ENCODE peak calls at places on chromosomes 5 and 9, in four cellular contexts. E, O, A and W are unnamed samples.

GRCh38 chr5:166581827-166582226 is 1709.6 kb upstream of the WWC1 start:
- DNase-seq in E (no peak), O (peak; percentile 13), A (no peak), W (no peak)

GRCh38 chr5:96823900-96824351 is 16.2 kb upstream of the ERAP1 start:
- DNase-seq in E (no peak), O (peak; percentile 73), A (no peak), W (peak; percentile 43)

GRCh38 chr5:38458174-38458573 is 98.3 kb downstream of the LIFR start:
- DNase-seq in E (no peak), O (no peak), A (no peak), W (no peak)

GRCh38 chr5:105840800-105841199 is 1829.9 kb downstream of the EFNA5 start:
- DNase-seq in E (no peak), O (peak; percentile 37), A (no peak), W (no peak)

GRCh38 chr9:34510506-34511159 is 12.2 kb downstream of the ENHO start:
- DNase-seq in E (no peak), O (no peak), A (no peak), W (no peak)

GRCh38 chr5:81427566-81427965 is 33.6 kb upstream of the ACOT12 start:
- DNase-seq in E (no peak), O (no peak), A (no peak), W (no peak)

GRCh38 chr9:25658587-25658986 is 19.7 kb downstream of the TUSC1 start:
- DNase-seq in E (no peak), O (no peak), A (no peak), W (no peak)

GRCh38 chr9:114621975-114622609 is 11.0 kb downstream of the TMEM268 start:
- DNase-seq in E (no peak), O (peak; percentile 40), A (no peak), W (peak; percentile 16)

GRCh38 chr9:123914517-123915199 is 15.3 kb downstream of the DENND1A start:
- DNase-seq in E (no peak), O (no peak), A (no peak), W (no peak)

GRCh38 chr9:129309906-129310305 is 131.8 kb upstream of the IER5L start:
- DNase-seq in E (peak; percentile 26), O (peak; percentile 15), A (no peak), W (no peak)

GRCh38 chr9:32419921-32420320 is 35.5 kb downstream of the ACO1 start:
- DNase-seq in E (no peak), O (peak; percentile 59), A (no peak), W (no peak)

GRCh38 chr9:96514108-96514824 is 64.3 kb downstream of the HABP4 start:
- DNase-seq in E (no peak), O (peak; percentile 79), A (no peak), W (no peak)

GRCh38 chr9:6415266-6415665 is 2.3 kb downstream of the UHRF2 start:
- DNase-seq in E (no peak), O (no peak), A (no peak), W (no peak)

GRCh38 chr9:100082786-100083185 is 16.0 kb downstream of the ERP44 start:
- DNase-seq in E (no peak), O (peak; percentile 44), A (no peak), W (peak; percentile 7)

GRCh38 chr5:179769276-179769675 is 24.5 kb upstream of the LTC4S start:
- DNase-seq in E (no peak), O (no peak), A (no peak), W (no peak)

GRCh38 chr5:74556631-74557595 is 83.6 kb downstream of the ENC1 start:
- DNase-seq in E (no peak), O (peak; percentile 37), A (no peak), W (no peak)

GRCh38 chr5:60382761-60383160 is 317.2 kb downstream of the DEPDC1B start:
- DNase-seq in E (no peak), O (peak; percentile 76), A (no peak), W (peak; percentile 16)

GRCh38 chr5:130109152-130109551 is 204.9 kb downstream of the CHSY3 start:
- DNase-seq in E (no peak), O (peak; percentile 71), A (no peak), W (peak; percentile 69)

GRCh38 chr5:11547140-11547539 is 357.1 kb downstream of the CTNND2 start:
- DNase-seq in E (no peak), O (no peak), A (no peak), W (no peak)

GRCh38 chr9:17021379-17021970 is 113.4 kb upstream of the CNTLN start:
- DNase-seq in E (no peak), O (peak; percentile 53), A (no peak), W (peak; percentile 6)

GRCh38 chr5:177128551-177128976 is 5.0 kb upstream of the NSD1 start:
- DNase-seq in E (no peak), O (no peak), A (no peak), W (peak; percentile 47)

GRCh38 chr5:145661737-145662530 is 173.2 kb downstream of the PRELID2 start:
- DNase-seq in E (no peak), O (no peak), A (no peak), W (no peak)

GRCh38 chr5:61280766-61281427 is 51.2 kb upstream of the ZSWIM6 start:
- DNase-seq in E (peak; percentile 63), O (no peak), A (no peak), W (no peak)

GRCh38 chr9:130446111-130446861 is 1.5 kb downstream of the ASS1 start:
- DNase-seq in E (peak; percentile 69), O (peak; percentile 94), A (peak; percentile 83), W (peak; percentile 17)

GRCh38 chr5:78779771-78780616 is 131.4 kb upstream of the LHFPL2 start:
- DNase-seq in E (no peak), O (peak; percentile 47), A (no peak), W (no peak)